ENCODE peak calls at places on chromosome 22, in five cellular contexts. One of them, this sample, is unnamed.
A peak's percentile ranks its signal among the peaks of the same experiment; 100 is the strongest.

GRCh38 chr22:47296405-47297260 is 534.2 kb downstream of the TBC1D22A start:
- DNase-seq in activated B cell treated with CpG ODN at 0.5 μM for 24 hours: no peak
- DNase-seq in left ventricle myocardium inferior: no peak
- DNase-seq in choroid plexus epithelial cell: no peak
- DNase-seq in esophagus squamous epithelium: no peak
- DNase-seq in this sample: no peak

GRCh38 chr22:36343070-36343719 is 44.6 kb downstream of the MYH9 start:
- DNase-seq in esophagus squamous epithelium: no peak
- DNase-seq in activated B cell treated with CpG ODN at 0.5 μM for 24 hours: no peak
- DNase-seq in choroid plexus epithelial cell: no peak
- DNase-seq in left ventricle myocardium inferior: no peak
- DNase-seq in this sample: no peak

GRCh38 chr22:36194971-36195370 is 6.6 kb downstream of the APOL4 start:
- DNase-seq in choroid plexus epithelial cell: peak; percentile 89
- DNase-seq in activated B cell treated with CpG ODN at 0.5 μM for 24 hours: no peak
- DNase-seq in left ventricle myocardium inferior: peak; percentile 38
- DNase-seq in esophagus squamous epithelium: no peak
- DNase-seq in this sample: no peak

GRCh38 chr22:23069502-23070357 is 589 bp upstream of the GNAZ start:
- DNase-seq in left ventricle myocardium inferior: peak; percentile 94
- DNase-seq in esophagus squamous epithelium: peak; percentile 32
- DNase-seq in choroid plexus epithelial cell: peak; percentile 89
- DNase-seq in activated B cell treated with CpG ODN at 0.5 μM for 24 hours: peak; percentile 95
- DNase-seq in this sample: peak; percentile 95

GRCh38 chr22:22616636-22617035 is 27.8 kb upstream of the GGTLC2 start:
- DNase-seq in left ventricle myocardium inferior: no peak
- DNase-seq in choroid plexus epithelial cell: peak; percentile 5
- DNase-seq in esophagus squamous epithelium: no peak
- DNase-seq in activated B cell treated with CpG ODN at 0.5 μM for 24 hours: no peak
- DNase-seq in this sample: no peak

GRCh38 chr22:19289475-19290161 is 1.9 kb downstream of the CLTCL1 start:
- DNase-seq in activated B cell treated with CpG ODN at 0.5 μM for 24 hours: no peak
- DNase-seq in left ventricle myocardium inferior: no peak
- DNase-seq in esophagus squamous epithelium: no peak
- DNase-seq in choroid plexus epithelial cell: peak; percentile 90
- DNase-seq in this sample: peak; percentile 36

GRCh38 chr22:35154937-35155387 is 89.0 kb downstream of the ISX start:
- DNase-seq in choroid plexus epithelial cell: peak; percentile 70
- DNase-seq in left ventricle myocardium inferior: peak; percentile 26
- DNase-seq in esophagus squamous epithelium: no peak
- DNase-seq in activated B cell treated with CpG ODN at 0.5 μM for 24 hours: no peak
- DNase-seq in this sample: no peak

GRCh38 chr22:40156001-40156516 is 21.7 kb upstream of the TNRC6B start:
- DNase-seq in activated B cell treated with CpG ODN at 0.5 μM for 24 hours: no peak
- DNase-seq in esophagus squamous epithelium: no peak
- DNase-seq in choroid plexus epithelial cell: peak; percentile 82
- DNase-seq in left ventricle myocardium inferior: no peak
- DNase-seq in this sample: no peak

GRCh38 chr22:40436460-40437431 is 66.4 kb downstream of the SGSM3 start:
- DNase-seq in esophagus squamous epithelium: no peak
- DNase-seq in left ventricle myocardium inferior: peak; percentile 41
- DNase-seq in choroid plexus epithelial cell: peak; percentile 81
- DNase-seq in activated B cell treated with CpG ODN at 0.5 μM for 24 hours: peak; percentile 50
- DNase-seq in this sample: no peak

GRCh38 chr22:19807161-19807913 is 46.8 kb downstream of the TBX1 start:
- DNase-seq in activated B cell treated with CpG ODN at 0.5 μM for 24 hours: no peak
- DNase-seq in esophagus squamous epithelium: no peak
- DNase-seq in choroid plexus epithelial cell: no peak
- DNase-seq in left ventricle myocardium inferior: peak; percentile 9
- DNase-seq in this sample: no peak

GRCh38 chr22:35064664-35065063 is 1.3 kb upstream of the ISX start:
- DNase-seq in esophagus squamous epithelium: no peak
- DNase-seq in choroid plexus epithelial cell: no peak
- DNase-seq in activated B cell treated with CpG ODN at 0.5 μM for 24 hours: no peak
- DNase-seq in left ventricle myocardium inferior: no peak
- DNase-seq in this sample: no peak

GRCh38 chr22:42688241-42688913 is 32.3 kb downstream of the A4GALT start:
- DNase-seq in choroid plexus epithelial cell: peak; percentile 96
- DNase-seq in left ventricle myocardium inferior: peak; percentile 90
- DNase-seq in activated B cell treated with CpG ODN at 0.5 μM for 24 hours: no peak
- DNase-seq in esophagus squamous epithelium: no peak
- DNase-seq in this sample: no peak

GRCh38 chr22:36722055-36722454 is 18.5 kb upstream of the CACNG2 start:
- DNase-seq in left ventricle myocardium inferior: no peak
- DNase-seq in esophagus squamous epithelium: no peak
- DNase-seq in choroid plexus epithelial cell: no peak
- DNase-seq in activated B cell treated with CpG ODN at 0.5 μM for 24 hours: no peak
- DNase-seq in this sample: no peak

GRCh38 chr22:43878079-43878795 is 13.6 kb downstream of the PNPLA5 start:
- DNase-seq in activated B cell treated with CpG ODN at 0.5 μM for 24 hours: no peak
- DNase-seq in choroid plexus epithelial cell: no peak
- DNase-seq in left ventricle myocardium inferior: no peak
- DNase-seq in esophagus squamous epithelium: no peak
- DNase-seq in this sample: no peak

GRCh38 chr22:40406063-40406890 is 35.9 kb downstream of the SGSM3 start:
- DNase-seq in esophagus squamous epithelium: no peak
- DNase-seq in activated B cell treated with CpG ODN at 0.5 μM for 24 hours: peak; percentile 10
- DNase-seq in left ventricle myocardium inferior: no peak
- DNase-seq in choroid plexus epithelial cell: no peak
- DNase-seq in this sample: no peak

GRCh38 chr22:49751318-49751967 is 76.2 kb downstream of the BRD1 start:
- DNase-seq in esophagus squamous epithelium: no peak
- DNase-seq in activated B cell treated with CpG ODN at 0.5 μM for 24 hours: no peak
- DNase-seq in left ventricle myocardium inferior: peak; percentile 3
- DNase-seq in choroid plexus epithelial cell: no peak
- DNase-seq in this sample: no peak

GRCh38 chr22:35341090-35341874 is 39.6 kb upstream of the HMOX1 start:
- DNase-seq in activated B cell treated with CpG ODN at 0.5 μM for 24 hours: no peak
- DNase-seq in choroid plexus epithelial cell: no peak
- DNase-seq in left ventricle myocardium inferior: no peak
- DNase-seq in esophagus squamous epithelium: no peak
- DNase-seq in this sample: no peak

GRCh38 chr22:26466196-26466595 is 17.4 kb downstream of the HPS4 start:
- DNase-seq in choroid plexus epithelial cell: no peak
- DNase-seq in esophagus squamous epithelium: no peak
- DNase-seq in activated B cell treated with CpG ODN at 0.5 μM for 24 hours: no peak
- DNase-seq in left ventricle myocardium inferior: no peak
- DNase-seq in this sample: no peak

GRCh38 chr22:25404923-25405853 is 159.3 kb upstream of the GRK3 start:
- DNase-seq in left ventricle myocardium inferior: peak; percentile 87
- DNase-seq in choroid plexus epithelial cell: peak; percentile 62
- DNase-seq in esophagus squamous epithelium: no peak
- DNase-seq in activated B cell treated with CpG ODN at 0.5 μM for 24 hours: peak; percentile 73
- DNase-seq in this sample: peak; percentile 58

GRCh38 chr22:34966980-34967379 is 99.0 kb upstream of the ISX start:
- DNase-seq in esophagus squamous epithelium: no peak
- DNase-seq in activated B cell treated with CpG ODN at 0.5 μM for 24 hours: no peak
- DNase-seq in choroid plexus epithelial cell: peak; percentile 5
- DNase-seq in left ventricle myocardium inferior: no peak
- DNase-seq in this sample: no peak

GRCh38 chr22:29154364-29155048 is 51.2 kb upstream of the EMID1 start:
- DNase-seq in left ventricle myocardium inferior: peak; percentile 73
- DNase-seq in activated B cell treated with CpG ODN at 0.5 μM for 24 hours: peak; percentile 37
- DNase-seq in esophagus squamous epithelium: no peak
- DNase-seq in choroid plexus epithelial cell: peak; percentile 70
- DNase-seq in this sample: peak; percentile 66

GRCh38 chr22:47190276-47190956 is 428.0 kb downstream of the TBC1D22A start:
- DNase-seq in esophagus squamous epithelium: no peak
- DNase-seq in choroid plexus epithelial cell: no peak
- DNase-seq in left ventricle myocardium inferior: no peak
- DNase-seq in activated B cell treated with CpG ODN at 0.5 μM for 24 hours: peak; percentile 7
- DNase-seq in this sample: peak; percentile 1

GRCh38 chr22:42401562-42402334 is 30.5 kb downstream of the NFAM1 start:
- DNase-seq in esophagus squamous epithelium: no peak
- DNase-seq in choroid plexus epithelial cell: no peak
- DNase-seq in activated B cell treated with CpG ODN at 0.5 μM for 24 hours: no peak
- DNase-seq in left ventricle myocardium inferior: no peak
- DNase-seq in this sample: no peak

GRCh38 chr22:36644333-36644757 is 59.2 kb downstream of the CACNG2 start:
- DNase-seq in activated B cell treated with CpG ODN at 0.5 μM for 24 hours: no peak
- DNase-seq in left ventricle myocardium inferior: no peak
- DNase-seq in choroid plexus epithelial cell: peak; percentile 96
- DNase-seq in esophagus squamous epithelium: no peak
- DNase-seq in this sample: no peak

GRCh38 chr22:22748297-22748743 is 103.9 kb downstream of the GGTLC2 start:
- DNase-seq in choroid plexus epithelial cell: peak; percentile 78
- DNase-seq in activated B cell treated with CpG ODN at 0.5 μM for 24 hours: no peak
- DNase-seq in esophagus squamous epithelium: no peak
- DNase-seq in left ventricle myocardium inferior: no peak
- DNase-seq in this sample: peak; percentile 31

GRCh38 chr22:19887251-19887985 is 32.7 kb upstream of the GNB1L start:
- DNase-seq in left ventricle myocardium inferior: peak; percentile 7
- DNase-seq in activated B cell treated with CpG ODN at 0.5 μM for 24 hours: no peak
- DNase-seq in choroid plexus epithelial cell: no peak
- DNase-seq in esophagus squamous epithelium: no peak
- DNase-seq in this sample: no peak

GRCh38 chr22:42461511-42461910 is 29.3 kb upstream of the NFAM1 start:
- DNase-seq in choroid plexus epithelial cell: no peak
- DNase-seq in activated B cell treated with CpG ODN at 0.5 μM for 24 hours: no peak
- DNase-seq in esophagus squamous epithelium: no peak
- DNase-seq in left ventricle myocardium inferior: no peak
- DNase-seq in this sample: no peak

GRCh38 chr22:42933783-42934144 is 76.7 kb upstream of the ARFGAP3 start:
- DNase-seq in activated B cell treated with CpG ODN at 0.5 μM for 24 hours: no peak
- DNase-seq in esophagus squamous epithelium: no peak
- DNase-seq in choroid plexus epithelial cell: peak; percentile 97
- DNase-seq in left ventricle myocardium inferior: no peak
- DNase-seq in this sample: no peak

GRCh38 chr22:29334696-29335344 is 19.3 kb upstream of the RASL10A start:
- DNase-seq in esophagus squamous epithelium: no peak
- DNase-seq in activated B cell treated with CpG ODN at 0.5 μM for 24 hours: no peak
- DNase-seq in choroid plexus epithelial cell: no peak
- DNase-seq in left ventricle myocardium inferior: no peak
- DNase-seq in this sample: no peak

GRCh38 chr22:31138126-31138525 is 2.2 kb downstream of the PLA2G3 start:
- DNase-seq in choroid plexus epithelial cell: no peak
- DNase-seq in activated B cell treated with CpG ODN at 0.5 μM for 24 hours: no peak
- DNase-seq in esophagus squamous epithelium: no peak
- DNase-seq in left ventricle myocardium inferior: no peak
- DNase-seq in this sample: no peak
- TF ChIP-seq CTCF in choroid plexus epithelial cell: no peak
- TF ChIP-seq CTCF in activated B cell treated with CpG ODN at 0.5 μM for 24 hours: no peak
- TF ChIP-seq CTCF in esophagus squamous epithelium: no peak
- TF ChIP-seq CTCF in left ventricle myocardium inferior: no peak
- TF ChIP-seq CTCF in this sample: no peak

DNA sequence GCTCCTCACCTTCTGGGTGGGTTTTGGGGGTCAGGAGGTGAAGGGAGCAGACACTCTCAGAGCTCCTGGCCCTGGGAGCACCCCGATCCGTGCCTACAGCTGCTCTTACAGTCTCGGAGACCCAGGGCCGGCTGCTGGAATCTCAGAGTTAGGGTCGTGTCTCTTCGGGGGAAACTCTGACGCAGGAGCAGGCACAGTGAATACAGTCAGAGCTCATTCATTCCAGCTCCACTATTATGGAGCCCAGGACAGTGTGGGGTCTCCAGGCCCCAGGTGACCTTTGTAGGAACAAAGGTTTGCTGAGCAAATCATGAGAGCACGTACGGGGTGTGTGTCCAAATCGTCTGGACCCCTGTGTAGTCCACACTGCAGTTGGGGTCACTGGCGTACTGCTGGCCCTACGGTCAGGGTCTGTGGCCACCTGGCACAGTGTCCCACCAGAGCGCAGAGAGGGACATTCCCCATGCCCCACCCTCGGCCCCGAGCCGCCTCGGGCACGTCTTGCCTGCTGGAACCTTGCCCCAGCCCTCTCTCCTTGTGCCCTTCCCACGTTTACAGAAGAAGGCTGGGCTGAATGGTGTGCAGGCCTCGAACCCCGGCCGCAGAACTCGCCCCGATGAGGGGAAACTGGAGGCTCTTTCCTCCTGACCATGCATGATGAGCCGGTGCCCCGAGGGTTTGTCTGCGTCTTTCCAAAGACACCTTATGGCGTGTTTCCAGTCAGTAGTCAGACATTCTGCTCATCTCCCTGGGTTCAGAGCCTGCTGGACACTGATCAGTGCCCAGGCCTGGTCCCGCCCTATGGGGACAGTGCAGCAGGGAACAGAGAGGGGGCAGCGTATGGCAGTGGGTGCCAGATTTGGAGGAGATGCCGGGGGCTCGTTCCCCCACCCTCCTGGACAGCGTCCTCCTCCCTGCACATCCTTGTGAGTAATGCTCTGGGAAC is 1166.6 kb downstream of the BRD1 start:
- DNase-seq in choroid plexus epithelial cell: no peak
- DNase-seq in left ventricle myocardium inferior: no peak
- DNase-seq in esophagus squamous epithelium: no peak
- DNase-seq in activated B cell treated with CpG ODN at 0.5 μM for 24 hours: no peak
- DNase-seq in this sample: no peak
- TF ChIP-seq CTCF in choroid plexus epithelial cell: no peak
- TF ChIP-seq CTCF in left ventricle myocardium inferior: no peak
- TF ChIP-seq CTCF in esophagus squamous epithelium: no peak
- TF ChIP-seq CTCF in activated B cell treated with CpG ODN at 0.5 μM for 24 hours: no peak
- TF ChIP-seq CTCF in this sample: no peak

DNA sequence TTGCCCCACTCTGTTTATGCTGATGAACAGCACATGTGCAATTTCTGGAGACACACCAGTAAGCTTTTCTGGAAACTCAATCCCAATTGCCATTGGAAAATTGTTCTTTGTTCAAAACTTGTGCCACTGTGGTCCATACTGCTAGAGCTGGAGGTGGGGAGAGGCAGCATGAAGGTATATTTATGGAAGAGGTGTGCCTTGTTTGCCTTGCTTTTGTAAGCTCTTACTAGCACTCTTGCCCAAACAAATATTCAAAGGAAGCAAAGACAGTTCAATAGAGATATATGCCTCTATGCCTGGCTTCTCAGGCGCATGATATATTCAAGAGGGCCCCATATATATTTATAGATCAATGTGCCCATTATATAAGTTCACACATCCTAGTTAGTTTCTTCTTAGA is 42.7 kb downstream of the TIMP3 start:
- DNase-seq in activated B cell treated with CpG ODN at 0.5 μM for 24 hours: no peak
- DNase-seq in choroid plexus epithelial cell: no peak
- DNase-seq in left ventricle myocardium inferior: no peak
- DNase-seq in esophagus squamous epithelium: no peak
- DNase-seq in this sample: no peak
- TF ChIP-seq CTCF in activated B cell treated with CpG ODN at 0.5 μM for 24 hours: no peak
- TF ChIP-seq CTCF in choroid plexus epithelial cell: no peak
- TF ChIP-seq CTCF in left ventricle myocardium inferior: no peak
- TF ChIP-seq CTCF in esophagus squamous epithelium: no peak
- TF ChIP-seq CTCF in this sample: no peak

DNA sequence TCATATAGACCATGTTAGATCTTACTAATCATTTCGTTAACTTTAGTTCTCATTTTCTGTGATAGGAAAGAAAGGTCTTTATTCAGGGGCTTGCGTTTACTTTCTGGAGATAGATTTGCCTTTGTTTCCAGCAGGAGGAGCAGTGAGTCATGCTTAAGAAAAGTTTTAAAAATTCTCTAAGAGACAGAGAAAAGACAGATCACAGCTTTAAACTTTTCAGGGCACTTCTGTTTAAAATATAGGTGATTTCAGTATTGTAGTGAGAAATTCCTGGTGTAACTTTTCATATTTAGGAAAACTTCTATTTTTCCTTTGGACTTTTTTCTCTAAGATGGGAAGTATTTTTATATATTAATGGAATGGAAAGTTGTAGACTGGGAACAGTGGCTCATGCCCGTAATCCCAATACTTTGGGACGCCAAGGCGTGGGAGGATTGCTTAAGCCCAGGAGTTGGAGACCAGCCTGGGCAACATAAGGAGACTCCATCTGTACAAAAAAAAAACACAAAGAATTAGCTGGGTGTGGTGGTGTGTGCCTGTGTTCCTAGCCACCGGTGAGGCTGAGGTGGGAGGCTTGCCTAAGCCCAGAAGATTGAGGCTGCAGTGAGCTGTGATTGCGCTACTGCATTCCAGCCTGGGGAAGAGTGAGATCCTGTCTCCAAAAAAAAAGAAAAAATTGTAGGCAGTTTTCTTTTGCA is 60.3 kb downstream of the ATXN10 start:
- DNase-seq in left ventricle myocardium inferior: no peak
- DNase-seq in activated B cell treated with CpG ODN at 0.5 μM for 24 hours: no peak
- DNase-seq in esophagus squamous epithelium: no peak
- DNase-seq in choroid plexus epithelial cell: peak; percentile 61
- DNase-seq in this sample: no peak
- TF ChIP-seq CTCF in left ventricle myocardium inferior: peak; percentile 26
- TF ChIP-seq CTCF in activated B cell treated with CpG ODN at 0.5 μM for 24 hours: no peak
- TF ChIP-seq CTCF in esophagus squamous epithelium: peak; percentile 43
- TF ChIP-seq CTCF in choroid plexus epithelial cell: peak; percentile 62
- TF ChIP-seq CTCF in this sample: no peak

This sample was measured in natural killer cell.